ENCODE peak calls at places on chromosomes 12 and 14, in eight cellular contexts. D is uterus, I is body of pancreas, K is heart left ventricle, M is endothelial cell of umbilical vein, F is gastrocnemius medialis, J is HCT116, X is tibial nerve. H is an unnamed sample. For H3K27me3, the result is how much of the 10 kb centered on the place peaks cover.

GRCh38 chr12:106342397-106343212 is 14.9 kb upstream of the POLR3B start:
- DNase-seq in D (peak), I (peak), K (peak), M (peak), F (peak), J (no peak), X (peak), H (no peak)

GRCh38 chr12:91617830-91618229 is 435.2 kb upstream of the DCN start:
- DNase-seq in D (no peak), I (no peak), K (no peak), M (no peak), F (no peak), J (no peak), X (no peak), H (no peak)

GRCh38 chr12:38124247-38125012 is 192.1 kb upstream of the ALG10B start:
- DNase-seq in D (no peak), I (peak), K (no peak), M (no peak), F (no peak), J (no peak), X (no peak), H (no peak)

GRCh38 chr14:69039287-69039628 is 60.2 kb upstream of the ACTN1 start:
- DNase-seq in D (no peak), I (no peak), K (no peak), M (peak), F (no peak), J (peak), X (no peak), H (no peak)

GRCh38 chr14:31937730-31938346 is 139.3 kb upstream of the ARHGAP5 start:
- DNase-seq in D (no peak), I (peak), K (peak), M (peak), F (peak), J (peak), X (no peak), H (peak)

GRCh38 chr12:109087250-109087649 is 6.0 kb downstream of the ALKBH2 start:
- DNase-seq in D (no peak), I (peak), K (no peak), M (no peak), F (no peak), J (no peak), X (no peak), H (no peak)

GRCh38 chr14:104388011-104388521 is 191.5 kb upstream of the C14orf180 start:
- DNase-seq in D (no peak), I (no peak), K (peak), M (no peak), F (no peak), J (no peak), X (no peak), H (peak)

GRCh38 chr12:119704065-119704747 is 36.3 kb downstream of the PRKAB1 start:
- DNase-seq in D (no peak), I (no peak), K (peak), M (peak), F (peak), J (no peak), X (no peak), H (no peak)

GRCh38 chr14:60640859-60641721 is 8.2 kb downstream of the SIX1 start:
- DNase-seq in D (no peak), I (no peak), K (no peak), M (no peak), F (no peak), J (no peak), X (no peak), H (no peak)

GRCh38 chr12:12007001-12007712 is 63.6 kb upstream of the BCL2L14 start:
- DNase-seq in D (no peak), I (no peak), K (no peak), M (no peak), F (no peak), J (no peak), X (no peak), H (no peak)

GRCh38 chr14:73014105-73014504 is 12.8 kb downstream of the ZFYVE1 start:
- DNase-seq in D (no peak), I (no peak), K (no peak), M (no peak), F (no peak), J (no peak), X (no peak), H (no peak)

GRCh38 chr12:117547209-117547608 is 185.8 kb upstream of the NOS1 start:
- DNase-seq in D (no peak), I (no peak), K (no peak), M (no peak), F (no peak), J (no peak), X (no peak), H (no peak)

GRCh38 chr12:72271741-72272661 is at the start of gene TRHDE:
- DNase-seq in D (peak), I (peak), K (peak), M (peak), F (no peak), J (no peak), X (no peak), H (no peak)

GRCh38 chr12:75087656-75088055 is 122.0 kb downstream of the KCNC2 start:
- DNase-seq in D (no peak), I (no peak), K (no peak), M (no peak), F (no peak), J (peak), X (no peak), H (no peak)

GRCh38 chr12:126974779-126975178 is 1292.2 kb upstream of the TMEM132C start:
- DNase-seq in D (no peak), I (no peak), K (no peak), M (no peak), F (no peak), J (no peak), X (no peak), H (no peak)

GRCh38 chr14:68759912-68760311 is 33.0 kb downstream of the ZFP36L1 start:
- DNase-seq in D (no peak), I (no peak), K (no peak), M (no peak), F (no peak), J (no peak), X (no peak), H (no peak)

DNA sequence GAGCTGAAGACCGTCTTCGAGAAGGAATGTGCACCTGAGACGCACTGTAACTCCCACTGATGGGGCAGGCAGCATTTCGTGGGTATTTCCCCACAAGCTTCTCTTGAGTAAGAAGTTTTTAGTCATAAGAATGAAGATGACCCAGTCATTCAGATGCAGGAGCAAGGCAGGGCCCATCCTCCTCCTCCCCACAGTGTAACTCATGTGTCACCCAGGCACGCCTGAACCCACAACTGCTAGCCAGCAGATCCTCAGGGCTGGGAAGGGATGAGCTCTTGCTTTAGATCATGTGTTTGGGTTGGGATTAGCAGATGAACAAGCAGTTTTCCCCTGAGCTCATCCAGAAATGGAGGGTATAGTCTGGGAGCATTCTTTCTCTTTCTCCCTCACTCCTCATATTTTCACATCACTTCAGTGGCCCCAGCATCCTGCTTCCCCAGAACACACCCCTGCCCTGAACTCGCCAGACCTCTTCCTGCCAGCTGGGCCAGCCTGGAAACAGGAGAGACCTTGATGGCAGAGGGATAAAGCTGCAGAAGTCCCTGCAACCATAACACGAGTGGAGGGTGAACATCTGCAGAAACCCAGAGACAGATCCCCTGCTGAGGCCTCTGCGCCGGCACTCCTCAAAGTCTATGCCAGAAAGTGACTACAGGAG is 73.3 kb downstream of the B4GALNT3 start:
- DNase-seq in D (no peak), I (no peak), K (no peak), M (no peak), F (no peak), J (no peak), X (no peak), H (no peak)
- H3K27ac ChIP-seq in D (no peak), I (no peak), K (no peak), M (no peak), F (no peak), J (no peak), X (peak), H (no peak)

GRCh38 chr12:47818701-47819543 is 781 bp downstream of the HDAC7 start:
- DNase-seq in D (peak), I (peak), K (peak), M (peak), F (peak), J (no peak), X (peak), H (peak)
- TF ChIP-seq POLR2A in D (no peak), I (peak), K (peak), M (peak), F (no peak), J (no peak), X (peak), H (peak)

DNA sequence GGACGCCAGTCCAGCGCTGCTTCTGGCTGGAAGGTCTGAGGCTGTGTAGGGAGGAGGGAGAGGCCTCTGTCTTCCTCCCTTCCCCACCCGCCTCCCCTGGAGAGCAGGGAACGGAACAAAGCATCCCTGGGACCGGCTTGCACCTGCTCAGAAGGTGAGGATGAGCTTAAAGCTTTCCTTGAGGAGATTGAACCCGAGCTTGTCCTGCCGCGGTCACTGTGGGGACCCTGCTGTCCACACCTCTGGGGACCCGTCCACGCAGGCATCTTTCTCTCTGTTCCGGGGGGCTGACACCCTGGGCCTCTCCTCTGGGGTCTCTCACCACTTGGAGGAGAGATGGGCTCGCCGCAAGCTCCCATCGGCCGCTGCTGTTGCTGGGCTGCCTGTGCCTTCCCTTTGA is 33.2 kb upstream of the SFSWAP start:
- DNase-seq in D (no peak), I (no peak), K (no peak), M (no peak), F (no peak), J (no peak), X (no peak), H (peak)
- H3K27me3 ChIP-seq in D (under half), I (under half), K (under half), M (under half), F (under half), J (under half), X (under half), H (under half)

GRCh38 chr14:52048641-52049204 is 20.1 kb downstream of the NID2 start:
- DNase-seq in D (peak), I (no peak), K (no peak), M (no peak), F (peak), J (no peak), X (peak), H (no peak)
- H3K27ac ChIP-seq in D (no peak), I (no peak), K (peak), M (no peak), F (no peak), J (no peak), X (peak), H (no peak)

GRCh38 chr12:51749201-51749985 is 99.1 kb downstream of the FIGNL2 start:
- DNase-seq in D (no peak), I (no peak), K (no peak), M (no peak), F (no peak), J (no peak), X (no peak), H (no peak)

GRCh38 chr12:51748235-51748634 is 100.3 kb downstream of the FIGNL2 start:
- DNase-seq in D (no peak), I (no peak), K (no peak), M (no peak), F (no peak), J (no peak), X (no peak), H (no peak)

GRCh38 chr12:51752490-51752889 is 96.0 kb downstream of the FIGNL2 start:
- DNase-seq in D (peak), I (peak), K (peak), M (peak), F (peak), J (no peak), X (peak), H (no peak)

GRCh38 chr12:51751657-51752056 is 96.9 kb downstream of the FIGNL2 start:
- DNase-seq in D (no peak), I (peak), K (peak), M (peak), F (peak), J (no peak), X (no peak), H (no peak)

GRCh38 chr12:51749986-51750317 is 98.6 kb downstream of the FIGNL2 start:
- DNase-seq in D (no peak), I (no peak), K (no peak), M (no peak), F (no peak), J (no peak), X (no peak), H (no peak)
- TF ChIP-seq POLR2A in D (no peak), I (no peak), K (no peak), M (no peak), F (no peak), J (no peak), X (no peak), H (no peak)

GRCh38 chr12:24977060-24977459 is 28.2 kb upstream of the BCAT1 start:
- DNase-seq in D (no peak), I (no peak), K (no peak), M (no peak), F (no peak), J (no peak), X (no peak), H (no peak)
- H3K27me3 ChIP-seq in D (under half), I (under half), K (under half), M (under half), F (under half), J (under half), X (under half), H (under half)

H was measured in Peyer's patch.